ENCODE peak calls at places on chromosomes 6 and 20, in seven cellular contexts. One of them, this sample, is unnamed.

GRCh38 chr6:152943260-152943897 is 39.5 kb downstream of the FBXO5 start:
- DNase-seq in astrocyte of the spinal cord: no peak
- DNase-seq in colonic mucosa: no peak
- DNase-seq in choroid plexus epithelial cell: no peak
- DNase-seq in lower leg skin: no peak
- DNase-seq in WERI-Rb-1: no peak
- DNase-seq in A673: no peak
- DNase-seq in this sample: peak

GRCh38 chr20:57215826-57216471 is 50.5 kb downstream of the BMP7 start:
- DNase-seq in lower leg skin: no peak
- DNase-seq in WERI-Rb-1: no peak
- DNase-seq in choroid plexus epithelial cell: no peak
- DNase-seq in A673: no peak
- DNase-seq in astrocyte of the spinal cord: no peak
- DNase-seq in colonic mucosa: no peak
- DNase-seq in this sample: no peak

GRCh38 chr20:22529150-22530019 is 55.0 kb downstream of the FOXA2 start:
- DNase-seq in astrocyte of the spinal cord: no peak
- DNase-seq in A673: no peak
- DNase-seq in WERI-Rb-1: no peak
- DNase-seq in lower leg skin: no peak
- DNase-seq in choroid plexus epithelial cell: no peak
- DNase-seq in colonic mucosa: no peak
- DNase-seq in this sample: no peak

GRCh38 chr6:9896806-9897205 is 518.1 kb downstream of the TFAP2A start:
- DNase-seq in WERI-Rb-1: no peak
- DNase-seq in astrocyte of the spinal cord: no peak
- DNase-seq in choroid plexus epithelial cell: no peak
- DNase-seq in lower leg skin: no peak
- DNase-seq in colonic mucosa: no peak
- DNase-seq in A673: peak
- DNase-seq in this sample: peak

GRCh38 chr20:34574426-34574825 is 15.9 kb downstream of the MAP1LC3A start:
- DNase-seq in lower leg skin: no peak
- DNase-seq in A673: no peak
- DNase-seq in choroid plexus epithelial cell: no peak
- DNase-seq in astrocyte of the spinal cord: no peak
- DNase-seq in WERI-Rb-1: no peak
- DNase-seq in colonic mucosa: no peak
- DNase-seq in this sample: no peak

GRCh38 chr6:144066745-144067484 is 28.5 kb downstream of the SF3B5 start:
- DNase-seq in astrocyte of the spinal cord: no peak
- DNase-seq in lower leg skin: no peak
- DNase-seq in colonic mucosa: no peak
- DNase-seq in A673: no peak
- DNase-seq in WERI-Rb-1: no peak
- DNase-seq in choroid plexus epithelial cell: no peak
- DNase-seq in this sample: no peak

GRCh38 chr6:72825265-72825918 is 203.5 kb downstream of the KCNQ5 start:
- DNase-seq in choroid plexus epithelial cell: peak
- DNase-seq in WERI-Rb-1: no peak
- DNase-seq in A673: no peak
- DNase-seq in astrocyte of the spinal cord: peak
- DNase-seq in lower leg skin: no peak
- DNase-seq in colonic mucosa: no peak
- DNase-seq in this sample: peak

GRCh38 chr20:25205277-25206062 is 10.0 kb downstream of the ENTPD6 start:
- DNase-seq in lower leg skin: no peak
- DNase-seq in choroid plexus epithelial cell: no peak
- DNase-seq in astrocyte of the spinal cord: no peak
- DNase-seq in colonic mucosa: no peak
- DNase-seq in A673: no peak
- DNase-seq in WERI-Rb-1: no peak
- DNase-seq in this sample: no peak

GRCh38 chr6:1461207-1461606 is 71.8 kb downstream of the FOXF2 start:
- DNase-seq in lower leg skin: no peak
- DNase-seq in WERI-Rb-1: no peak
- DNase-seq in colonic mucosa: no peak
- DNase-seq in astrocyte of the spinal cord: peak
- DNase-seq in A673: no peak
- DNase-seq in choroid plexus epithelial cell: peak
- DNase-seq in this sample: peak

GRCh38 chr20:24303393-24303792 is 166.0 kb upstream of the SYNDIG1 start:
- DNase-seq in A673: peak
- DNase-seq in lower leg skin: no peak
- DNase-seq in WERI-Rb-1: peak
- DNase-seq in astrocyte of the spinal cord: peak
- DNase-seq in colonic mucosa: no peak
- DNase-seq in choroid plexus epithelial cell: peak
- DNase-seq in this sample: no peak

GRCh38 chr6:110816677-110817076 is 1.4 kb upstream of the CDK19 start:
- DNase-seq in WERI-Rb-1: no peak
- DNase-seq in lower leg skin: no peak
- DNase-seq in A673: no peak
- DNase-seq in astrocyte of the spinal cord: no peak
- DNase-seq in choroid plexus epithelial cell: no peak
- DNase-seq in colonic mucosa: no peak
- DNase-seq in this sample: no peak

GRCh38 chr6:108565091-108565766 is 4.5 kb downstream of the FOXO3 start:
- DNase-seq in lower leg skin: no peak
- DNase-seq in WERI-Rb-1: no peak
- DNase-seq in colonic mucosa: no peak
- DNase-seq in astrocyte of the spinal cord: peak
- DNase-seq in A673: no peak
- DNase-seq in choroid plexus epithelial cell: no peak
- DNase-seq in this sample: no peak

GRCh38 chr6:53728570-53729194 is 63.1 kb upstream of the KLHL31 start:
- DNase-seq in colonic mucosa: peak
- DNase-seq in lower leg skin: no peak
- DNase-seq in choroid plexus epithelial cell: peak
- DNase-seq in astrocyte of the spinal cord: peak
- DNase-seq in A673: peak
- DNase-seq in WERI-Rb-1: peak
- DNase-seq in this sample: peak

GRCh38 chr6:18561006-18561750 is 174.0 kb downstream of the RNF144B start:
- DNase-seq in astrocyte of the spinal cord: no peak
- DNase-seq in choroid plexus epithelial cell: no peak
- DNase-seq in A673: peak
- DNase-seq in lower leg skin: peak
- DNase-seq in WERI-Rb-1: no peak
- DNase-seq in colonic mucosa: no peak
- DNase-seq in this sample: no peak

DNA sequence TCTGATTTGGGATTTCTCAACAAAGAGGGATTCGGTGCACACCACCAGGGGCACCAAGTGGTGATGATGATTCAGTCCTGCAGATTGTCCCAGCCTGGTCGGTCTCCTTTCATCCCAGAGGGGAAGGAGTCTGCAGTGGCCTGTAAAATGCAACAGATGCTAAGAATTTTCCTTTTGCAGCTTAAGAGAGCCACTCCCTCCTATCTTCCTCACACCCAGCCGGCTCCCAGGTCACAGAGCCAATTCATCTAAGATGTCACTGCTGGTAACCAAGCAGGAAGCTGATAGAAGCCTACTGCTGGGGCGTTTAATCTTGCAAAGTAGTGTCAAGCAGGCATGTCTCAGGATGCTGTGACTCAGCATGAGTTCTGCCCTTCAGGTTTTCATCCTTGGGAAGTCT is 203.8 kb upstream of the LRFN2 start:
- DNase-seq in choroid plexus epithelial cell: no peak
- DNase-seq in WERI-Rb-1: peak
- DNase-seq in colonic mucosa: no peak
- DNase-seq in astrocyte of the spinal cord: no peak
- DNase-seq in lower leg skin: no peak
- DNase-seq in A673: no peak
- DNase-seq in this sample: no peak
- TF ChIP-seq CTCF in choroid plexus epithelial cell: no peak
- TF ChIP-seq CTCF in WERI-Rb-1: peak
- TF ChIP-seq CTCF in colonic mucosa: no peak
- TF ChIP-seq CTCF in astrocyte of the spinal cord: no peak
- TF ChIP-seq CTCF in lower leg skin: no peak
- TF ChIP-seq CTCF in A673: no peak
- TF ChIP-seq CTCF in this sample: no peak

GRCh38 chr6:157462956-157463742 is 82.2 kb downstream of the ZDHHC14 start:
- DNase-seq in colonic mucosa: no peak
- DNase-seq in WERI-Rb-1: no peak
- DNase-seq in astrocyte of the spinal cord: no peak
- DNase-seq in A673: no peak
- DNase-seq in lower leg skin: no peak
- DNase-seq in choroid plexus epithelial cell: no peak
- DNase-seq in this sample: no peak
- TF ChIP-seq CTCF in colonic mucosa: no peak
- TF ChIP-seq CTCF in WERI-Rb-1: no peak
- TF ChIP-seq CTCF in astrocyte of the spinal cord: no peak
- TF ChIP-seq CTCF in A673: no peak
- TF ChIP-seq CTCF in lower leg skin: no peak
- TF ChIP-seq CTCF in choroid plexus epithelial cell: no peak
- TF ChIP-seq CTCF in this sample: no peak

DNA sequence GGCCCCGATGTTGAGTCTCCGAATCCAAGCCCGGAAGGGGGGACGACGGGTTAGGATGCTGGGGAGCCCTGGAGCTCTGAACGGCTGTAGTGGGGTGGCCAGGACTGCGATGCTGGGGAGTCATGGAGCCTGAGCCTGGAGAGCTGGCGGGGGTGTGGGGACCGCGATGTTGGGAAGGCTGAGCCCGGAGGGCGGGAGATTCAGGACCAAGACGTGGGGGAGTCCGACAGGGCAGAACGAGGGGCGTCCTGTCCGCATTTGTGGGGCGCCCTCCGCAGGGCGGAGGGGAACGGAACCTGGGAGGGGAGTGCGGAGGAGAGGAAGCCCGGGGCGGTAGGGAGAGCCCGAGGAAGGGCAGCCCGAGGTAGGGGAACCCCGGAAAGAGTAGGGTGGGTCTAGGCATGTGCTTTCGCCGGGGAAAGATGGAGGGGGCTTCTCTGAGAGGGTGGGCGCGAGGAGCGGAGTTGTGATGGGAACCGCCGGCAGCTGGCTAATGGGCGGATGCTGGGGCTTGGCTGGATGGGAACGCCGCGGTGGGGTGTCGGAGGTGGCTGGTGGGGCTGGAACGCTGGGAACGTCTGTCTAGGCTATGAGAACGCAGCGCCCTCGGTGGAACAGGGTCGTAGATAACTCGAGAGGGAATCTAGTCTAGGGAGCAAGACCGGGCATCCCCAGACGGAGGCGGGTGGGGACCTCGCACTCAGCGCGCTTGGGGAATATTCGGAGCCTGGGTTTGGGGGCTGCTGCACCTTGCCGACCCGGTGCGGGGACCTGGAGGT is 681 bp downstream of the PAQR8 start:
- DNase-seq in astrocyte of the spinal cord: peak
- DNase-seq in choroid plexus epithelial cell: no peak
- DNase-seq in colonic mucosa: peak
- DNase-seq in A673: peak
- DNase-seq in WERI-Rb-1: peak
- DNase-seq in lower leg skin: no peak
- DNase-seq in this sample: peak
- TF ChIP-seq CTCF in astrocyte of the spinal cord: peak
- TF ChIP-seq CTCF in choroid plexus epithelial cell: peak
- TF ChIP-seq CTCF in colonic mucosa: no peak
- TF ChIP-seq CTCF in A673: peak
- TF ChIP-seq CTCF in WERI-Rb-1: peak
- TF ChIP-seq CTCF in lower leg skin: no peak
- TF ChIP-seq CTCF in this sample: no peak

DNA sequence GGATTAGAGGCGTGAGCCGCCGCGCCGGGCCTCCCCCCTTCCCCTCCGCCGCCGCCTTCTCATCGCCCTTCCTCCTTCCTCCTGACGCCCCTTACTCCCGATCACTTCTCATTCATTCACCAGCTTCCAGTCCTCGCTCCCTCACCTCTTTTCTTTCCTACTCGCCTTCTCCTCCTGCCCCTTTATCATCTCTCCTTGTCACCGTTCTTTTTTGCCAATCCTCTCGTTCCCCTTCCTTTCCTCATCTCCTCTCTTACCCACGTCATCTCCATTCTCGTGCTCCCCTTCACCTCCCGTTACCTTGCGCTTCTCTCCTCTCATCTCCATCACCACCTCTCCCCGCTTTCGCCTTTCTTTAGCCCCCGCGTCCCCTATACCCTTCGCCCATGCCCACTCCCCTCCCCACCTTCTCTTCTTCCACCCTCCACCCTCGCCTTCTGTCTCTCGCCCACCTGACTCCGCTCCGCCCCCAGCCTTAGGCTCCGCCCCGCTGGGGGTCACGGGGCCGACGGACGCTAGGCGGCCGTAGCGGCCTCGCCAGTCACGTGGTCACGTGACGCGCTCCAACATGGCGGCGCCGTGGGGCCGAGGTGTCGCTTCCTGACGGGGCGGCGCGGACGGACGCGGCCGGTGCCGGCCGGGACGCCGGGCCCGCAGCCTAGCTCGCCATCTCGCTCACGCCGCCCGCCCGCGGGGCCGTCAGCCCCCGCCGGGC is at the start of gene ARFGEF2:
- DNase-seq in A673: peak
- DNase-seq in WERI-Rb-1: peak
- DNase-seq in choroid plexus epithelial cell: peak
- DNase-seq in astrocyte of the spinal cord: peak
- DNase-seq in colonic mucosa: peak
- DNase-seq in lower leg skin: peak
- DNase-seq in this sample: peak
- TF ChIP-seq CTCF in A673: no peak
- TF ChIP-seq CTCF in WERI-Rb-1: no peak
- TF ChIP-seq CTCF in choroid plexus epithelial cell: no peak
- TF ChIP-seq CTCF in astrocyte of the spinal cord: no peak
- TF ChIP-seq CTCF in colonic mucosa: no peak
- TF ChIP-seq CTCF in lower leg skin: peak
- TF ChIP-seq CTCF in this sample: no peak

DNA sequence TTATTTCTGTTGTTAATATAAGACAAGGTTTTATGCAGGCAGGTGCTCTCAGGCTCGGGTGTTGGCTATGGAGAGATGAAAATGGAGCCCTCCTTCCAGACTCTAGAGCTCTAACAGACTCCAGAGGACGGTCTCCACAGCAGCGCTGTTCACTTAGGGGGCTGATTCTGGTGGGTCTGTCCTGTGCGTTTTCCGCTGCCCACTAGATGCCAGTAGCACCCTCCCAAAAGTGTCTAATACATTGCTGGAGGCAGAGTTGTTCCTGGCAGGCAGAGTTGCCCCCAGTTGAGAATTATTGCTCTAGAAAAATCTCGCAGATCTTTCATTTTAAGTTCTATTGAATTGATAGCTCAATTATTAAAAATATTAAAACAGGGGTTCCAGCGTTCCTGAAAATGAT is 109.9 kb downstream of the MAP3K4 start:
- DNase-seq in A673: peak
- DNase-seq in astrocyte of the spinal cord: peak
- DNase-seq in colonic mucosa: no peak
- DNase-seq in WERI-Rb-1: peak
- DNase-seq in choroid plexus epithelial cell: peak
- DNase-seq in lower leg skin: no peak
- DNase-seq in this sample: no peak
- TF ChIP-seq CTCF in A673: peak
- TF ChIP-seq CTCF in astrocyte of the spinal cord: peak
- TF ChIP-seq CTCF in colonic mucosa: no peak
- TF ChIP-seq CTCF in WERI-Rb-1: peak
- TF ChIP-seq CTCF in choroid plexus epithelial cell: peak
- TF ChIP-seq CTCF in lower leg skin: no peak
- TF ChIP-seq CTCF in this sample: no peak